ENCODE peak calls at places on chromosomes 13 and 19, in five cellular contexts. B is ascending aorta, F is brain microvascular endothelial cell, Y is aorta, J is non-pigmented ciliary epithelial cell. A is an unnamed sample.

GRCh38 chr13:94778585-94778984 is 66.2 kb upstream of the SOX21 start:
- DNase-seq in B (no peak), F (no peak), Y (no peak), J (no peak), A (no peak)

GRCh38 chr19:3565177-3565576 is 7.6 kb upstream of the HMG20B start:
- DNase-seq in B (no peak), F (peak), Y (no peak), J (no peak), A (no peak)

GRCh38 chr19:42132851-42133528 is 744 bp upstream of the POU2F2 start:
- DNase-seq in B (peak), F (no peak), Y (peak), J (no peak), A (peak)

GRCh38 chr13:96946709-96947311 is 47.5 kb downstream of the OXGR1 start:
- DNase-seq in B (no peak), F (no peak), Y (no peak), J (no peak), A (no peak)

GRCh38 chr13:98184796-98185195 is 7.7 kb upstream of the RNF113B start:
- DNase-seq in B (no peak), F (peak), Y (no peak), J (no peak), A (no peak)

GRCh38 chr13:48132961-48133360 is 38.1 kb upstream of the MED4 start:
- DNase-seq in B (no peak), F (no peak), Y (no peak), J (no peak), A (no peak)

GRCh38 chr13:51793570-51794273 is 10.2 kb downstream of the DHRS12 start:
- DNase-seq in B (no peak), F (peak), Y (no peak), J (peak), A (no peak)

GRCh38 chr19:52527134-52527953 is at the start of gene ZNF808:
- DNase-seq in B (peak), F (peak), Y (peak), J (peak), A (peak)

GRCh38 chr13:109968876-109969577 is 182.6 kb upstream of the IRS2 start:
- DNase-seq in B (no peak), F (no peak), Y (no peak), J (no peak), A (no peak)

GRCh38 chr13:65932013-65932412 is 1298.1 kb downstream of the PCDH9 start:
- DNase-seq in B (no peak), F (no peak), Y (no peak), J (no peak), A (no peak)

GRCh38 chr13:38814331-38814730 is 127.5 kb downstream of the FREM2 start:
- DNase-seq in B (no peak), F (no peak), Y (no peak), J (no peak), A (no peak)

GRCh38 chr13:25783480-25784081 is 268.2 kb downstream of the SHISA2 start:
- DNase-seq in B (no peak), F (no peak), Y (no peak), J (no peak), A (no peak)

GRCh38 chr13:111043575-111043982 is 71.5 kb upstream of the ARHGEF7 start:
- DNase-seq in B (peak), F (peak), Y (no peak), J (no peak), A (no peak)

A was measured in lower lobe of right lung.